ENCODE peak calls at places on chromosomes 4 and X, in four cellular contexts. One of them, this sample, is unnamed.

GRCh38 chr4:117577686-117578085 is 456.6 kb upstream of the NDST3 start:
- DNase-seq in C1 segment of cervical spinal cord: no peak
- DNase-seq in GM23248: no peak
- DNase-seq in dorsolateral prefrontal cortex: no peak
- DNase-seq in this sample: no peak

GRCh38 chrX:111100191-111100590 is 4.2 kb downstream of the PAK3 start:
- DNase-seq in C1 segment of cervical spinal cord: no peak
- DNase-seq in GM23248: peak; percentile 36
- DNase-seq in dorsolateral prefrontal cortex: no peak
- DNase-seq in this sample: no peak

GRCh38 chrX:20519077-20519617 is 252.4 kb upstream of the RPS6KA3 start:
- DNase-seq in dorsolateral prefrontal cortex: no peak
- DNase-seq in C1 segment of cervical spinal cord: no peak
- DNase-seq in GM23248: no peak
- DNase-seq in this sample: no peak

GRCh38 chr4:41294445-41295062 is 37.8 kb downstream of the UCHL1 start:
- DNase-seq in GM23248: no peak
- DNase-seq in dorsolateral prefrontal cortex: no peak
- DNase-seq in C1 segment of cervical spinal cord: no peak
- DNase-seq in this sample: no peak

GRCh38 chrX:71996826-71997225 is 86.2 kb downstream of the NHSL2 start:
- DNase-seq in dorsolateral prefrontal cortex: no peak
- DNase-seq in C1 segment of cervical spinal cord: no peak
- DNase-seq in GM23248: peak; percentile 46
- DNase-seq in this sample: no peak

GRCh38 chr4:118967393-118967792 is 78.7 kb downstream of the SYNPO2 start:
- DNase-seq in dorsolateral prefrontal cortex: no peak
- DNase-seq in C1 segment of cervical spinal cord: no peak
- DNase-seq in GM23248: peak; percentile 74
- DNase-seq in this sample: no peak

GRCh38 chr4:5510506-5510905 is 197.9 kb downstream of the EVC2 start:
- DNase-seq in dorsolateral prefrontal cortex: no peak
- DNase-seq in GM23248: peak; percentile 5
- DNase-seq in C1 segment of cervical spinal cord: no peak
- DNase-seq in this sample: no peak

GRCh38 chrX:49001521-49002090 is 458 bp downstream of the GRIPAP1 start:
- DNase-seq in GM23248: peak; percentile 50
- DNase-seq in dorsolateral prefrontal cortex: no peak
- DNase-seq in C1 segment of cervical spinal cord: no peak
- DNase-seq in this sample: no peak

GRCh38 chr4:107978716-107979451 is 10.8 kb upstream of the HADH start:
- DNase-seq in C1 segment of cervical spinal cord: no peak
- DNase-seq in GM23248: no peak
- DNase-seq in dorsolateral prefrontal cortex: peak; percentile 32
- DNase-seq in this sample: no peak

GRCh38 chr4:12178614-12179263 is 750.0 kb upstream of the HS3ST1 start:
- DNase-seq in C1 segment of cervical spinal cord: no peak
- DNase-seq in GM23248: no peak
- DNase-seq in dorsolateral prefrontal cortex: no peak
- DNase-seq in this sample: no peak

GRCh38 chr4:8318509-8318908 is 49.0 kb downstream of the HTRA3 start:
- DNase-seq in C1 segment of cervical spinal cord: no peak
- DNase-seq in GM23248: no peak
- DNase-seq in dorsolateral prefrontal cortex: no peak
- DNase-seq in this sample: no peak

GRCh38 chrX:106899841-106900240 is 3.3 kb downstream of the RIPPLY1 start:
- DNase-seq in dorsolateral prefrontal cortex: no peak
- DNase-seq in C1 segment of cervical spinal cord: no peak
- DNase-seq in GM23248: no peak
- DNase-seq in this sample: no peak

GRCh38 chrX:110852180-110852579 is 56.6 kb upstream of the CHRDL1 start:
- DNase-seq in GM23248: peak; percentile 55
- DNase-seq in C1 segment of cervical spinal cord: no peak
- DNase-seq in dorsolateral prefrontal cortex: no peak
- DNase-seq in this sample: no peak

GRCh38 chr4:139279723-139280620 is at the start of gene MGARP:
- DNase-seq in dorsolateral prefrontal cortex: no peak
- DNase-seq in C1 segment of cervical spinal cord: no peak
- DNase-seq in GM23248: no peak
- DNase-seq in this sample: no peak

GRCh38 chr4:174388744-174389143 is 105.0 kb downstream of the CEP44 start:
- DNase-seq in GM23248: no peak
- DNase-seq in C1 segment of cervical spinal cord: no peak
- DNase-seq in dorsolateral prefrontal cortex: no peak
- DNase-seq in this sample: peak; percentile 46

GRCh38 chr4:46146993-46147392 is 23.1 kb upstream of the GABRG1 start:
- DNase-seq in dorsolateral prefrontal cortex: no peak
- DNase-seq in GM23248: no peak
- DNase-seq in C1 segment of cervical spinal cord: no peak
- DNase-seq in this sample: no peak

GRCh38 chr4:88341227-88342192 is 37.1 kb upstream of the HERC6 start:
- DNase-seq in GM23248: peak; percentile 85
- DNase-seq in dorsolateral prefrontal cortex: no peak
- DNase-seq in C1 segment of cervical spinal cord: no peak
- DNase-seq in this sample: peak; percentile 87

GRCh38 chrX:115233497-115234219 is at the start of gene LRCH2:
- DNase-seq in C1 segment of cervical spinal cord: no peak
- DNase-seq in dorsolateral prefrontal cortex: peak; percentile 26
- DNase-seq in GM23248: peak; percentile 52
- DNase-seq in this sample: no peak

GRCh38 chr4:6404611-6405416 is 67.6 kb downstream of the PPP2R2C start:
- DNase-seq in dorsolateral prefrontal cortex: no peak
- DNase-seq in GM23248: no peak
- DNase-seq in C1 segment of cervical spinal cord: no peak
- DNase-seq in this sample: no peak

GRCh38 chrX:96372313-96373046 is 312.2 kb upstream of the DIAPH2 start:
- DNase-seq in C1 segment of cervical spinal cord: no peak
- DNase-seq in dorsolateral prefrontal cortex: no peak
- DNase-seq in GM23248: peak; percentile 66
- DNase-seq in this sample: peak; percentile 6

GRCh38 chr4:17662694-17663093 is 48.3 kb downstream of the MED28 start:
- DNase-seq in C1 segment of cervical spinal cord: no peak
- DNase-seq in GM23248: peak; percentile 47
- DNase-seq in dorsolateral prefrontal cortex: no peak
- DNase-seq in this sample: no peak

GRCh38 chr4:158008551-158009218 is 164.1 kb downstream of the GASK1B start:
- DNase-seq in C1 segment of cervical spinal cord: no peak
- DNase-seq in dorsolateral prefrontal cortex: no peak
- DNase-seq in GM23248: peak; percentile 36
- DNase-seq in this sample: no peak

GRCh38 chr4:39044947-39045734 is 12.9 kb upstream of the TMEM156 start:
- DNase-seq in dorsolateral prefrontal cortex: no peak
- DNase-seq in GM23248: peak; percentile 70
- DNase-seq in C1 segment of cervical spinal cord: no peak
- DNase-seq in this sample: no peak

GRCh38 chr4:56655209-56655626 is 25.9 kb downstream of the HOPX start:
- DNase-seq in C1 segment of cervical spinal cord: no peak
- DNase-seq in GM23248: peak; percentile 33
- DNase-seq in dorsolateral prefrontal cortex: peak; percentile 24
- DNase-seq in this sample: no peak

GRCh38 chr4:9987749-9988346 is 33.4 kb downstream of the SLC2A9 start:
- DNase-seq in C1 segment of cervical spinal cord: no peak
- DNase-seq in dorsolateral prefrontal cortex: no peak
- DNase-seq in GM23248: no peak
- DNase-seq in this sample: no peak

GRCh38 chr4:25551608-25552007 is 104.0 kb upstream of the SLC34A2 start:
- DNase-seq in GM23248: no peak
- DNase-seq in C1 segment of cervical spinal cord: no peak
- DNase-seq in dorsolateral prefrontal cortex: no peak
- DNase-seq in this sample: no peak

GRCh38 chrX:67544281-67544680 is 460 bp downstream of the AR start:
- DNase-seq in dorsolateral prefrontal cortex: no peak
- DNase-seq in GM23248: peak; percentile 55
- DNase-seq in C1 segment of cervical spinal cord: no peak
- DNase-seq in this sample: no peak

GRCh38 chr4:174604198-174604597 is 81.9 kb upstream of the HPGD start:
- DNase-seq in C1 segment of cervical spinal cord: no peak
- DNase-seq in dorsolateral prefrontal cortex: no peak
- DNase-seq in GM23248: peak; percentile 55
- DNase-seq in this sample: no peak

GRCh38 chr4:58301384-58301783 is 1191.2 kb upstream of the IGFBP7 start:
- DNase-seq in C1 segment of cervical spinal cord: no peak
- DNase-seq in dorsolateral prefrontal cortex: no peak
- DNase-seq in GM23248: no peak
- DNase-seq in this sample: no peak

GRCh38 chrX:56817179-56817578 is 88.1 kb downstream of the NBDY start:
- DNase-seq in GM23248: no peak
- DNase-seq in C1 segment of cervical spinal cord: no peak
- DNase-seq in dorsolateral prefrontal cortex: no peak
- DNase-seq in this sample: no peak

GRCh38 chr4:41692717-41693345 is 55.7 kb downstream of the PHOX2B start:
- DNase-seq in GM23248: peak; percentile 74
- DNase-seq in C1 segment of cervical spinal cord: no peak
- DNase-seq in dorsolateral prefrontal cortex: peak; percentile 36
- DNase-seq in this sample: peak; percentile 6

GRCh38 chr4:110970642-110971041 is 347.8 kb upstream of the PITX2 start:
- DNase-seq in dorsolateral prefrontal cortex: no peak
- DNase-seq in C1 segment of cervical spinal cord: no peak
- DNase-seq in GM23248: peak; percentile 51
- DNase-seq in this sample: no peak

GRCh38 chr4:54016504-54016903 is 47.9 kb downstream of the CHIC2 start:
- DNase-seq in dorsolateral prefrontal cortex: no peak
- DNase-seq in GM23248: no peak
- DNase-seq in C1 segment of cervical spinal cord: no peak
- DNase-seq in this sample: no peak

GRCh38 chr4:61805237-61805636 is 605.1 kb downstream of the ADGRL3 start:
- DNase-seq in dorsolateral prefrontal cortex: no peak
- DNase-seq in C1 segment of cervical spinal cord: no peak
- DNase-seq in GM23248: no peak
- DNase-seq in this sample: peak; percentile 55

GRCh38 chr4:108355523-108356208 is 186.9 kb upstream of the LEF1 start:
- DNase-seq in dorsolateral prefrontal cortex: no peak
- DNase-seq in C1 segment of cervical spinal cord: no peak
- DNase-seq in GM23248: no peak
- DNase-seq in this sample: no peak

GRCh38 chr4:8593268-8594096 is 917 bp downstream of the CPZ start:
- DNase-seq in C1 segment of cervical spinal cord: no peak
- DNase-seq in GM23248: peak; percentile 29
- DNase-seq in dorsolateral prefrontal cortex: no peak
- DNase-seq in this sample: no peak

GRCh38 chr4:119939066-119939995 is 127.3 kb downstream of the MAD2L1 start:
- DNase-seq in GM23248: no peak
- DNase-seq in dorsolateral prefrontal cortex: no peak
- DNase-seq in C1 segment of cervical spinal cord: no peak
- DNase-seq in this sample: no peak